ENCODE peak calls at places on chromosomes 12 and 14, in five cellular contexts. W is frontal cortex, V is testis, E is fibroblast of villous mesenchyme, J is mammary epithelial cell. D is an unnamed sample.

GRCh38 chr12:32486158-32486557 is 86.8 kb downstream of the FGD4 start:
- DNase-seq in W (no peak), V (no peak), E (no peak), J (peak; percentile 59), D (no peak)

GRCh38 chr14:104639889-104640548 is 35.4 kb upstream of the TMEM179 start:
- DNase-seq in W (peak; percentile 68), V (peak; percentile 71), E (peak; percentile 47), J (peak; percentile 30), D (peak; percentile 54)

GRCh38 chr14:61514006-61514830 is 181.1 kb upstream of the HIF1A start:
- DNase-seq in W (no peak), V (no peak), E (peak; percentile 84), J (peak; percentile 55), D (peak; percentile 66)

GRCh38 chr14:67512463-67513134 is 20.5 kb upstream of the PLEKHH1 start:
- DNase-seq in W (no peak), V (no peak), E (no peak), J (no peak), D (no peak)

GRCh38 chr14:98494582-98494981 is 777.4 kb downstream of the BCL11B start:
- DNase-seq in W (no peak), V (no peak), E (no peak), J (peak; percentile 94), D (no peak)

GRCh38 chr12:102062419-102062806 is 622 bp upstream of the WASHC3 start:
- DNase-seq in W (no peak), V (no peak), E (no peak), J (no peak), D (no peak)

GRCh38 chr14:30656190-30656632 is 34.1 kb downstream of the SCFD1 start:
- DNase-seq in W (no peak), V (peak; percentile 25), E (peak; percentile 44), J (peak; percentile 8), D (peak; percentile 27)

GRCh38 chr14:61737913-61738312 is 24.3 kb upstream of the SNAPC1 start:
- DNase-seq in W (no peak), V (no peak), E (no peak), J (no peak), D (no peak)

GRCh38 chr12:9895215-9895971 is 14.1 kb downstream of the KLRF2 start:
- DNase-seq in W (no peak), V (no peak), E (no peak), J (no peak), D (no peak)

GRCh38 chr12:95637471-95638155 is 86.3 kb upstream of the USP44 start:
- DNase-seq in W (no peak), V (no peak), E (peak; percentile 80), J (no peak), D (no peak)

GRCh38 chr12:39581592-39581991 is 38.0 kb downstream of the ABCD2 start:
- DNase-seq in W (no peak), V (no peak), E (peak; percentile 45), J (peak; percentile 65), D (no peak)

GRCh38 chr14:101482066-101482465 is 79.2 kb upstream of the DIO3 start:
- DNase-seq in W (no peak), V (no peak), E (no peak), J (no peak), D (no peak)

GRCh38 chr14:94349276-94349675 is 26.1 kb upstream of the SERPINA6 start:
- DNase-seq in W (no peak), V (no peak), E (no peak), J (no peak), D (no peak)

GRCh38 chr14:91997492-91997891 is 42.4 kb downstream of the TRIP11 start:
- DNase-seq in W (no peak), V (no peak), E (no peak), J (no peak), D (no peak)

GRCh38 chr12:132147423-132148367 is 3.4 kb downstream of the NOC4L start:
- DNase-seq in W (no peak), V (no peak), E (no peak), J (no peak), D (peak; percentile 2)

GRCh38 chr12:132208153-132208823 is 64.0 kb downstream of the NOC4L start:
- DNase-seq in W (no peak), V (no peak), E (no peak), J (no peak), D (no peak)

GRCh38 chr12:69515394-69515793 is 45.2 kb downstream of the FRS2 start:
- DNase-seq in W (no peak), V (no peak), E (no peak), J (no peak), D (no peak)

GRCh38 chr14:58587271-58587670 is 50.5 kb upstream of the DACT1 start:
- DNase-seq in W (no peak), V (no peak), E (peak; percentile 56), J (no peak), D (no peak)

GRCh38 chr12:75750950-75751349 is 239.5 kb upstream of the KRR1 start:
- DNase-seq in W (no peak), V (no peak), E (peak; percentile 61), J (no peak), D (no peak)

GRCh38 chr12:3597526-3598210 is 106.7 kb downstream of the PRMT8 start:
- DNase-seq in W (no peak), V (peak; percentile 66), E (no peak), J (no peak), D (peak; percentile 63)

GRCh38 chr14:73402579-73402978 is 55.8 kb downstream of the NUMB start:
- DNase-seq in W (no peak), V (no peak), E (no peak), J (no peak), D (no peak)

GRCh38 chr12:16285586-16285985 is 8.1 kb upstream of the SLC15A5 start:
- DNase-seq in W (no peak), V (no peak), E (no peak), J (peak; percentile 2), D (no peak)

GRCh38 chr12:65822732-65823480 is 1.4 kb upstream of the HMGA2 start:
- DNase-seq in W (no peak), V (no peak), E (peak; percentile 83), J (peak; percentile 67), D (peak; percentile 28)

GRCh38 chr12:6700646-6701051 is at the start of gene PIANP:
- DNase-seq in W (peak; percentile 50), V (peak; percentile 48), E (peak; percentile 20), J (no peak), D (peak; percentile 15)

GRCh38 chr12:45336331-45336730 is 120.4 kb downstream of the ANO6 start:
- DNase-seq in W (no peak), V (no peak), E (peak; percentile 98), J (peak; percentile 88), D (no peak)

GRCh38 chr12:54439521-54440255 is 20.6 kb upstream of the ITGA5 start:
- DNase-seq in W (no peak), V (no peak), E (peak; percentile 83), J (peak; percentile 59), D (no peak)

GRCh38 chr12:107670999-107671643 is 14.5 kb upstream of the PWP1 start:
- DNase-seq in W (no peak), V (peak; percentile 28), E (peak; percentile 28), J (no peak), D (peak; percentile 63)

GRCh38 chr12:122363782-122364181 is 58.7 kb downstream of the CLIP1 start:
- DNase-seq in W (no peak), V (peak; percentile 0), E (peak; percentile 85), J (no peak), D (no peak)

GRCh38 chr12:67705394-67706370 is 57.1 kb downstream of the DYRK2 start:
- DNase-seq in W (no peak), V (no peak), E (peak; percentile 82), J (peak; percentile 60), D (no peak)

GRCh38 chr14:97382616-97383226 is 585.5 kb downstream of the VRK1 start:
- DNase-seq in W (no peak), V (no peak), E (no peak), J (no peak), D (no peak)

GRCh38 chr12:80936642-80937390 is 918 bp downstream of the LIN7A start:
- DNase-seq in W (peak; percentile 27), V (peak; percentile 20), E (peak; percentile 42), J (peak; percentile 25), D (peak; percentile 66)

GRCh38 chr12:104454997-104455396 is 1.8 kb upstream of the CHST11 start:
- DNase-seq in W (no peak), V (no peak), E (no peak), J (peak; percentile 90), D (no peak)

GRCh38 chr12:31588976-31589375 is 2.0 kb downstream of the DENND5B start:
- DNase-seq in W (no peak), V (no peak), E (no peak), J (no peak), D (no peak)

GRCh38 chr14:60656755-60657608 is 7.7 kb upstream of the SIX1 start:
- DNase-seq in W (peak; percentile 46), V (peak; percentile 66), E (peak; percentile 72), J (peak; percentile 68), D (peak; percentile 54)

GRCh38 chr12:86838709-86839108 is 582.5 kb upstream of the MGAT4C start:
- DNase-seq in W (no peak), V (peak; percentile 43), E (no peak), J (no peak), D (no peak)

GRCh38 chr14:64569108-64570045 is 19.6 kb downstream of the PPP1R36 start:
- DNase-seq in W (no peak), V (peak; percentile 45), E (peak; percentile 92), J (peak; percentile 77), D (peak; percentile 40)

GRCh38 chr14:89349196-89350008 is 67.6 kb downstream of the FOXN3 start:
- DNase-seq in W (no peak), V (no peak), E (no peak), J (no peak), D (no peak)

GRCh38 chr12:76545486-76545885 is 14.1 kb downstream of the OSBPL8 start:
- DNase-seq in W (no peak), V (no peak), E (no peak), J (no peak), D (no peak)

GRCh38 chr14:68109132-68109531 is 289.6 kb downstream of the RAD51B start:
- DNase-seq in W (no peak), V (no peak), E (peak; percentile 76), J (no peak), D (no peak)

D was measured in thyroid gland.